ENCODE peak calls at places on chromosomes 11 and 22, in six cellular contexts. L, N, R, Y, S and H are unnamed samples.

GRCh38 chr11:121082670-121083069 is 18.4 kb upstream of the TECTA start:
- DNase-seq in L (peak; percentile 77), S (no peak), N (no peak), Y (no peak), R (peak; percentile 13), H (no peak)

GRCh38 chr22:32820131-32820882 is 18.8 kb downstream of the TIMP3 start:
- DNase-seq in S (no peak), N (no peak), R (no peak), Y (no peak), L (no peak), H (no peak)

GRCh38 chr11:67662806-67663514 is 11.5 kb downstream of the ALDH3B2 start:
- DNase-seq in N (no peak), R (no peak), Y (no peak), L (no peak), S (no peak), H (no peak)

GRCh38 chr11:61378713-61379313 is 13.6 kb upstream of the TMEM216 start:
- DNase-seq in N (no peak), S (no peak), Y (no peak), L (no peak), R (peak; percentile 96), H (no peak)

GRCh38 chr11:14873632-14874031 is 18.4 kb downstream of the CYP2R1 start:
- DNase-seq in R (no peak), L (no peak), S (no peak), N (no peak), Y (no peak), H (no peak)

GRCh38 chr22:46112405-46112804 is 37.9 kb upstream of the PPARA start:
- DNase-seq in R (no peak), L (no peak), S (no peak), Y (no peak), N (no peak), H (no peak)

GRCh38 chr11:69122642-69123431 is 32.9 kb upstream of the SMIM38 start:
- DNase-seq in N (peak; percentile 96), S (no peak), R (peak; percentile 74), Y (no peak), L (peak; percentile 62), H (peak; percentile 92)

GRCh38 chr11:107496011-107496410 is 38.4 kb upstream of the CWF19L2 start:
- DNase-seq in N (no peak), R (no peak), S (peak; percentile 77), L (no peak), Y (no peak), H (no peak)

GRCh38 chr11:77036398-77036797 is 2.2 kb downstream of the B3GNT6 start:
- DNase-seq in L (no peak), Y (no peak), N (no peak), S (no peak), R (peak; percentile 39), H (peak; percentile 15)

GRCh38 chr11:20005747-20006146 is 154.5 kb downstream of the DBX1 start:
- DNase-seq in Y (no peak), N (no peak), R (peak; percentile 65), S (no peak), L (no peak), H (no peak)

GRCh38 chr11:62418733-62419132 is at the start of gene SCGB1A1:
- DNase-seq in N (no peak), R (no peak), L (no peak), Y (no peak), S (no peak), H (no peak)

GRCh38 chr11:120964857-120965256 is 59.0 kb upstream of the TBCEL start:
- DNase-seq in N (no peak), S (no peak), R (peak; percentile 42), L (no peak), Y (no peak), H (no peak)

GRCh38 chr11:33719587-33719986 is 16.6 kb downstream of the CD59 start:
- DNase-seq in Y (no peak), S (no peak), L (no peak), N (no peak), R (peak; percentile 60), H (no peak)

DNA sequence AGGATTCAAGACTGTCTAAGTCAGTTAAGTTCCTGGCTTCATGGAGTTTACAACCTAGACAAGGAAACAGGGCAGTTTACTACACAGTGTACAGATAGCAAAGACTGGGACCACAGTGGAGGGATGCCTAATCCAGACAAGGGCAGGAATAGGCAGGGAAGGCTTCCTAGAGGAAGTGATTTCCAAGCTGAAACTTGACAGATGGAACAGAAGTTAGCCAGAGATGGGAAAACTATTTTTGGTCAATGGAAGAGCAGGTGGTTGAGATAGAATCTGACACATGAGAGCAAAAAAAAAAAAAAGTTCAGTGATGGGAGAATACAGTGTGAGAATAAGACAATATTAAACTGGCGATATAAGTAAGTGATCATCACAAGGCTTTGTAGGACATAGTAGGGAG is 1.3 kb downstream of the COA4 start:
- DNase-seq in R (no peak), S (no peak), L (no peak), Y (no peak), N (no peak), H (no peak)
- H3K4me3 ChIP-seq in R (no peak overlapping the region), S (peak overlapping the region; percentile 74), L (peak overlapping the region; percentile 48), Y (peak overlapping the region; percentile 89), N (peak overlapping the region; percentile 44), H (peak overlapping the region; percentile 82)

GRCh38 chr11:24837112-24837511 is 340.3 kb downstream of the LUZP2 start:
- DNase-seq in S (no peak), Y (no peak), L (no peak), N (no peak), R (no peak), H (no peak)

GRCh38 chr11:24844406-24844805 is 347.6 kb downstream of the LUZP2 start:
- DNase-seq in R (no peak), N (no peak), S (peak; percentile 65), Y (no peak), L (no peak), H (no peak)

GRCh38 chr11:24842308-24842707 is 345.5 kb downstream of the LUZP2 start:
- DNase-seq in N (no peak), L (no peak), R (no peak), S (no peak), Y (no peak), H (no peak)
- H3K4me3 ChIP-seq in N (no peak overlapping the region), L (no peak overlapping the region), R (no peak overlapping the region), S (no peak overlapping the region), Y (no peak overlapping the region), H (no peak overlapping the region)

GRCh38 chr11:46914910-46915309 is 3.4 kb downstream of the LRP4 start:
- DNase-seq in L (no peak), N (no peak), S (no peak), Y (no peak), R (no peak), H (no peak)

GRCh38 chr11:46913484-46913883 is 4.9 kb downstream of the LRP4 start:
- DNase-seq in Y (no peak), L (peak; percentile 51), S (no peak), N (no peak), R (no peak), H (no peak)

GRCh38 chr11:46916251-46916650 is 2.1 kb downstream of the LRP4 start:
- DNase-seq in N (no peak), R (peak; percentile 63), S (no peak), Y (no peak), L (no peak), H (no peak)

GRCh38 chr11:46914363-46914762 is 4.0 kb downstream of the LRP4 start:
- DNase-seq in R (no peak), L (peak; percentile 54), S (no peak), N (no peak), Y (no peak), H (no peak)

DNA sequence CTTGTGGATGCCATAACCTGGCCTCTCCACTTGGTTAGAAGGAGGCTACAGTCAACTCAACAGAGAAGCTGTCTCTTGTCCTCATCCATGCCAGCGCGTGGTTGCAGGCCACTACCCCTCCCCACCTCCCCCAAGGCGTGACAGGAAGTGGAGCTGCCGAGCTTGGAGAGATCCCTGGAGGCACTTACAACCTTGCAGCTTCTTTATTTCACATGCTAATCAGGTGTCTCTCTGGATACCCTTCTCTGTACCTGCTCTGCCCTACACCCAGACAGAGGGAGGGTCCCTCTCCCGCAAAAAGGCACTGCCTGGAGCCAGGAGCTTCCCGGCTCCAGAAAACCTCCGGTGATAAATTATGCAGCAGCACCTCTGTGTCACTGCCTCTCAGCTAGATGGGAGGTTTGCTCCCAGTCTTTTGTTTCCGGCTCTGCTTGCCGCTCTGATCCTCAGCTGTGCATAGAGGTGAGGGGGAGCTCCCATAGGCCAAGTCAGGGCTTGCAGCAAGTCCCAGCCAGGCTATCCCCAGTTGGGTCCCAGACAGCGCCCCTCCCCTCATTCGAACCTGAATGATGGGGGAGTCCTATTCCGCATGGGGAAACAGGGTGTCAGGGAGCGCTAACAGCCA is 5.7 kb downstream of the LRP4 start:
- DNase-seq in Y (no peak), R (no peak), S (peak; percentile 71), L (peak; percentile 45), N (no peak), H (no peak)
- H3K4me3 ChIP-seq in Y (no peak overlapping the region), R (peak overlapping the region; percentile 37), S (peak overlapping the region; percentile 21), L (peak overlapping the region; percentile 8), N (no peak overlapping the region), H (no peak overlapping the region)

GRCh38 chr22:47304854-47305253 is 542.4 kb downstream of the TBC1D22A start:
- DNase-seq in R (no peak), L (no peak), S (no peak), N (no peak), Y (no peak), H (no peak)
- H3K4me3 ChIP-seq in R (no peak overlapping the region), L (no peak overlapping the region), S (no peak overlapping the region), N (no peak overlapping the region), Y (no peak overlapping the region), H (no peak overlapping the region)

GRCh38 chr11:2197771-2198520 is 26.3 kb upstream of the TH start:
- DNase-seq in N (no peak), R (peak; percentile 48), S (no peak), Y (no peak), L (no peak), H (no peak)

GRCh38 chr11:2195756-2196088 is 24.1 kb upstream of the TH start:
- DNase-seq in L (no peak), S (no peak), R (no peak), N (no peak), Y (no peak), H (no peak)

GRCh38 chr11:2198621-2199365 is 27.2 kb upstream of the TH start:
- DNase-seq in Y (no peak), N (no peak), S (no peak), L (no peak), R (peak; percentile 98), H (no peak)

GRCh38 chr11:2194877-2195755 is 23.5 kb upstream of the TH start:
- DNase-seq in S (peak; percentile 5), Y (no peak), N (no peak), R (peak; percentile 56), L (peak; percentile 63), H (peak; percentile 49)

DNA sequence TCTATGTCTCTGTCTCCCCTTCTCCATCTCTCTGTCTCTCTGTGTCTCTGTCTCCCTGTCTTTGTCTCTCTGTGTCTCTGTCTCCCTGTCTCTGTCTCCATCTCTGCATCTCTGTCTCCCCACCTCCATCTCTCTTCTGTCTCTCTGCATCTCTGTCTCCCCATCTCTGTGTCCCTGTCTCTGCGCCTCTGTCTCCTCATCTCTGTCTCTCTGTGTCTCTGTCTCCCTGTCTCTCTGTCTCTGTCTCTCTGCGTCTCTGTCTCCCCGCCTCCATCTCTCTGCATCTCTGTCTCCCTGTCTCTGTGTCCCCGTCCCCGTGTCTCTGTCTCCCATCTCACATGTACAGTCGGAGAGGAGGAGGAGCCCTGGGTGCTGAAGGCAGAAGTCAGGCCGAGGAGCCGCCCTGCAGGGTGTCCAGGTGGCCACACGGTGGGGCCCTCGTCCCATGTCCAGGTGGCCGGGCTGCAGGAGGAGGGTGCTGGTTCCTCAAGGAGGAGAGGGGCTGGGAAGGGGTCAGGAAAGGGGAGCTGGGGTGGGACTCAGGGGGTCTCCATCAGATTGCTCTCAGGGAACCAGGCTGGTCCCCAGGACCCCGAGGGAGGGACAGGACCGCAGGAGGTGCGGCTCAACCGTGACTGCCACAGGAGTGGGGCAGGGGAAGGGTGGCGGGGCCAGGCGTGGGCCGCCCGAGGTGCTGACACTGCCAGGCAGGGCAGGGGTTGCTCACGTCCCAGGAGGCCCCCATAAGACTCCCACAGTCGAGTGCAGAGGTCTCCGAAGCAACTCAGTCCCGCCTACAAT is 25.6 kb upstream of the TH start:
- DNase-seq in L (peak; percentile 90), R (peak; percentile 87), S (peak; percentile 49), N (no peak), Y (no peak), H (peak; percentile 76)
- H3K4me3 ChIP-seq in L (no peak overlapping the region), R (no peak overlapping the region), S (no peak overlapping the region), N (no peak overlapping the region), Y (no peak overlapping the region), H (no peak overlapping the region)